ENCODE peak calls at places on chromosomes 13 and 19, in seven cellular contexts. L is body of pancreas, M is IMR-90, U is prostate gland, V is adrenal gland, G is stomach, X is breast epithelium. O is an unnamed sample.
A peak's percentile ranks its signal among the peaks of the same experiment; 100 is the strongest.

GRCh38 chr19:49340069-49340864 is 5.1 kb downstream of the CD37 start:
- DNase-seq in L (peak; percentile 90), M (no peak), U (peak; percentile 68), V (peak; percentile 74), G (peak; percentile 84), X (peak; percentile 69), O (no peak)

GRCh38 chr19:33429891-33430673 is 56.6 kb downstream of the CEBPG start:
- DNase-seq in L (no peak), M (no peak), U (no peak), V (no peak), G (no peak), X (peak; percentile 49), O (no peak)

GRCh38 chr19:677601-678380 is 1.6 kb downstream of the FSTL3 start:
- DNase-seq in L (no peak), M (no peak), U (no peak), V (peak; percentile 58), G (no peak), X (no peak), O (peak; percentile 83)

GRCh38 chr19:13797058-13797440 is 1.8 kb downstream of the ZSWIM4 start:
- DNase-seq in L (no peak), M (no peak), U (no peak), V (peak; percentile 63), G (no peak), X (no peak), O (no peak)

GRCh38 chr13:18943721-18944391 is 237.8 kb downstream of the TUBA3C start:
- DNase-seq in L (peak; percentile 9), M (no peak), U (no peak), V (peak; percentile 14), G (no peak), X (no peak), O (no peak)

GRCh38 chr19:13143135-13143534 is 7.0 kb downstream of the STX10 start:
- DNase-seq in L (no peak), M (peak; percentile 82), U (no peak), V (no peak), G (no peak), X (no peak), O (no peak)

GRCh38 chr19:32862741-32863140 is 6.8 kb downstream of the SLC7A9 start:
- DNase-seq in L (no peak), M (no peak), U (no peak), V (no peak), G (no peak), X (no peak), O (no peak)

GRCh38 chr19:49362048-49362925 is at the start of gene TEAD2:
- DNase-seq in L (peak; percentile 71), M (peak; percentile 47), U (peak; percentile 55), V (peak; percentile 58), G (peak; percentile 73), X (no peak), O (peak; percentile 75)

GRCh38 chr19:38411041-38411712 is 8.3 kb downstream of the FAM98C start:
- DNase-seq in L (no peak), M (no peak), U (no peak), V (no peak), G (no peak), X (no peak), O (no peak)

GRCh38 chr13:107466326-107466725 is 749.0 kb downstream of the LIG4 start:
- DNase-seq in L (no peak), M (peak; percentile 62), U (no peak), V (no peak), G (no peak), X (no peak), O (peak; percentile 64)

GRCh38 chr13:91868351-91868750 is 469.9 kb downstream of the GPC5 start:
- DNase-seq in L (no peak), M (no peak), U (no peak), V (no peak), G (no peak), X (no peak), O (no peak)

GRCh38 chr19:11578342-11579142 is 1.1 kb upstream of the ACP5 start:
- DNase-seq in L (no peak), M (no peak), U (peak; percentile 39), V (no peak), G (peak; percentile 67), X (no peak), O (no peak)

GRCh38 chr13:57624565-57625435 is 6.7 kb upstream of the PCDH17 start:
- DNase-seq in L (peak; percentile 57), M (peak; percentile 41), U (no peak), V (peak; percentile 67), G (no peak), X (no peak), O (peak; percentile 15)

GRCh38 chr13:63501702-63502101 is 2086.1 kb upstream of the PCDH20 start:
- DNase-seq in L (no peak), M (peak; percentile 2), U (no peak), V (no peak), G (no peak), X (no peak), O (no peak)

GRCh38 chr19:29154163-29154562 is 58.8 kb downstream of the UQCRFS1 start:
- DNase-seq in L (no peak), M (no peak), U (no peak), V (no peak), G (no peak), X (no peak), O (no peak)

GRCh38 chr13:48976677-48977625 is 1.2 kb downstream of the FNDC3A start:
- DNase-seq in L (no peak), M (no peak), U (no peak), V (no peak), G (no peak), X (no peak), O (no peak)

GRCh38 chr13:48973845-48974431 is 1.8 kb upstream of the FNDC3A start:
- DNase-seq in L (no peak), M (no peak), U (no peak), V (no peak), G (no peak), X (no peak), O (no peak)

GRCh38 chr13:48977973-48978372 is 2.3 kb downstream of the FNDC3A start:
- DNase-seq in L (no peak), M (peak; percentile 57), U (no peak), V (no peak), G (no peak), X (no peak), O (no peak)

GRCh38 chr13:48975926-48976676 is 389 bp downstream of the FNDC3A start:
- DNase-seq in L (peak; percentile 89), M (peak; percentile 75), U (peak; percentile 81), V (peak; percentile 84), G (peak; percentile 88), X (peak; percentile 69), O (peak; percentile 45)

GRCh38 chr13:48975101-48975925 is at the start of gene FNDC3A:
- DNase-seq in L (peak; percentile 62), M (peak; percentile 64), U (peak; percentile 39), V (peak; percentile 46), G (peak; percentile 41), X (peak; percentile 72), O (peak; percentile 31)
- TF ChIP-seq POLR2A in L (peak; percentile 67), M (no peak), U (no peak), V (no peak), G (no peak), X (no peak), O (no peak)

GRCh38 chr19:19487077-19488040 is 28.0 kb downstream of the TSSK6 start:
- DNase-seq in L (no peak), M (no peak), U (no peak), V (no peak), G (no peak), X (no peak), O (no peak)

GRCh38 chr19:19488041-19488874 is 27.1 kb downstream of the TSSK6 start:
- DNase-seq in L (peak; percentile 51), M (no peak), U (no peak), V (peak; percentile 78), G (peak; percentile 59), X (no peak), O (no peak)

GRCh38 chr19:19489804-19490204 is 25.5 kb downstream of the TSSK6 start:
- DNase-seq in L (no peak), M (no peak), U (no peak), V (no peak), G (peak; percentile 34), X (no peak), O (no peak)

GRCh38 chr19:19490247-19490968 is 24.9 kb downstream of the TSSK6 start:
- DNase-seq in L (peak; percentile 85), M (peak; percentile 82), U (peak; percentile 66), V (peak; percentile 91), G (peak; percentile 79), X (peak; percentile 70), O (peak; percentile 79)

DNA sequence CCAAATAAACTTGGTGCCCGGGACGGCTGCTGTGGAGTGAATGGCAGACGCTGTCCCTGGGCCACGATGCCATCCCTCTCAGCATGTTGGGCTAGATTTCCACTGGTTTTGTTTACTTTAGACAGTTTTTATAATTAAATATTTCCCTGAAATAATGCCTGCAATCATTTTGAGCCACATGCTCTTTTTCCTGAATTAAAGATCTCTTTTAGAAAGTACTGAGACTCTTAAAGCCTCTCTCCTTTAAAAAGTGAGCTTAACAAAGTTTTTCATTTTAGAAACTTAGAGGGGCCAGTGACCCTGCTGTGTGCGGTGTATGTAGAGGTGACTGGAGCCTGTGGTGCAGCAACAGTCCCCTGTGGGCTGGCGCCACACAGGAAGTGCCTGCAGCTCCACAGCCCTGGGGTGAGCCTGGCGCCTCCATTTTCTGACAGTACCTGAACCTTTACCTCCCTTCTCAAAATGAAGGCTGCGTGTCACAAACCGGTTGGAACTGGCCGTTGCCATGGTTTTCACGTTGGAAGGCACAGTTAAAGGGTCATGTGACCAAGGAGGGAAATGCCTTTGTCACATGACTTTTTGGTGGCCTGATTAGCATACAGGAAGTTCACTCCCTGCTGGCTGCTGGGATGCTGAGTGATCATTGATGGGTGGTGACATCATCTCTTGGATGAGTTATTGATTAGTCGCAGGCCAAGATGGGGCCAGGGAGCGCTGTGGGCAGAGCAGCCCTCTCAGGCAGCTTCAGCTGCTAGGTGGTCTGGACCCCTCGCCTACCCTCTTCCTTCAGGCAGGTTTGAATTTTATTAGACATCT is 26.3 kb downstream of the TSSK6 start:
- DNase-seq in L (peak; percentile 70), M (peak; percentile 96), U (no peak), V (peak; percentile 89), G (peak; percentile 64), X (peak; percentile 58), O (peak; percentile 87)
- TF ChIP-seq POLR2A in L (peak; percentile 27), M (peak; percentile 24), U (no peak), V (peak; percentile 11), G (no peak), X (no peak), O (no peak)

GRCh38 chr19:17352608-17353280 is 15.4 kb downstream of the GTPBP3 start:
- DNase-seq in L (no peak), M (no peak), U (no peak), V (no peak), G (no peak), X (no peak), O (no peak)
- TF ChIP-seq POLR2A in L (no peak), M (no peak), U (no peak), V (no peak), G (no peak), X (no peak), O (no peak)

GRCh38 chr19:57527136-57527881 is at the start of gene ZNF549:
- DNase-seq in L (peak; percentile 84), M (peak; percentile 93), U (peak; percentile 92), V (peak; percentile 94), G (peak; percentile 89), X (peak; percentile 85), O (peak; percentile 97)
- TF ChIP-seq POLR2A in L (peak; percentile 53), M (no peak), U (no peak), V (peak; percentile 50), G (no peak), X (no peak), O (peak; percentile 75)